ENCODE peak calls at places on chromosome 5, in five cellular contexts. One of them, this sample, is unnamed.

GRCh38 chr5:180799902-180800801 is 2.5 kb downstream of the MGAT1 start:
- DNase-seq in psoas muscle: no peak
- DNase-seq in uterus: no peak
- DNase-seq in stomach: no peak
- DNase-seq in esophagus squamous epithelium: no peak
- DNase-seq in this sample: no peak

GRCh38 chr5:87277279-87277835 is 9.7 kb downstream of the RASA1 start:
- DNase-seq in psoas muscle: no peak
- DNase-seq in stomach: no peak
- DNase-seq in esophagus squamous epithelium: no peak
- DNase-seq in uterus: no peak
- DNase-seq in this sample: no peak

GRCh38 chr5:34011521-34011920 is 3.7 kb upstream of the AMACR start:
- DNase-seq in uterus: no peak
- DNase-seq in stomach: no peak
- DNase-seq in esophagus squamous epithelium: no peak
- DNase-seq in psoas muscle: no peak
- DNase-seq in this sample: no peak

GRCh38 chr5:50441479-50441815 is 359 bp upstream of the EMB start:
- DNase-seq in esophagus squamous epithelium: no peak
- DNase-seq in uterus: no peak
- DNase-seq in stomach: no peak
- DNase-seq in psoas muscle: no peak
- DNase-seq in this sample: no peak

GRCh38 chr5:11619339-11620028 is 284.8 kb downstream of the CTNND2 start:
- DNase-seq in uterus: no peak
- DNase-seq in esophagus squamous epithelium: no peak
- DNase-seq in stomach: no peak
- DNase-seq in psoas muscle: no peak
- DNase-seq in this sample: no peak

GRCh38 chr5:107247427-107247826 is 423.3 kb downstream of the EFNA5 start:
- DNase-seq in uterus: no peak
- DNase-seq in psoas muscle: no peak
- DNase-seq in stomach: no peak
- DNase-seq in esophagus squamous epithelium: no peak
- DNase-seq in this sample: no peak

GRCh38 chr5:172093965-172094364 is 87.5 kb upstream of the FBXW11 start:
- DNase-seq in uterus: no peak
- DNase-seq in psoas muscle: no peak
- DNase-seq in stomach: no peak
- DNase-seq in esophagus squamous epithelium: no peak
- DNase-seq in this sample: peak; percentile 21

GRCh38 chr5:157252741-157253465 is 13.0 kb upstream of the CYFIP2 start:
- DNase-seq in esophagus squamous epithelium: no peak
- DNase-seq in uterus: no peak
- DNase-seq in stomach: no peak
- DNase-seq in psoas muscle: no peak
- DNase-seq in this sample: peak; percentile 47

GRCh38 chr5:92505925-92506324 is 1075.1 kb downstream of the NR2F1-AS1 start:
- DNase-seq in uterus: no peak
- DNase-seq in esophagus squamous epithelium: no peak
- DNase-seq in stomach: no peak
- DNase-seq in psoas muscle: no peak
- DNase-seq in this sample: no peak

GRCh38 chr5:109558364-109558763 is 131.4 kb upstream of the MAN2A1 start:
- DNase-seq in esophagus squamous epithelium: no peak
- DNase-seq in uterus: no peak
- DNase-seq in psoas muscle: no peak
- DNase-seq in stomach: no peak
- DNase-seq in this sample: no peak

GRCh38 chr5:166046956-166047355 is 2244.5 kb upstream of the WWC1 start:
- DNase-seq in esophagus squamous epithelium: no peak
- DNase-seq in uterus: no peak
- DNase-seq in psoas muscle: no peak
- DNase-seq in stomach: no peak
- DNase-seq in this sample: no peak

GRCh38 chr5:131521252-131521651 is 113.8 kb downstream of the RAPGEF6 start:
- DNase-seq in esophagus squamous epithelium: no peak
- DNase-seq in uterus: no peak
- DNase-seq in stomach: no peak
- DNase-seq in psoas muscle: no peak
- DNase-seq in this sample: no peak

GRCh38 chr5:34409376-34409775 is 246.8 kb upstream of the RAI14 start:
- DNase-seq in psoas muscle: no peak
- DNase-seq in esophagus squamous epithelium: no peak
- DNase-seq in stomach: no peak
- DNase-seq in uterus: no peak
- DNase-seq in this sample: no peak

GRCh38 chr5:76250463-76250862 is 152.6 kb upstream of the IQGAP2 start:
- DNase-seq in stomach: no peak
- DNase-seq in psoas muscle: no peak
- DNase-seq in esophagus squamous epithelium: no peak
- DNase-seq in uterus: no peak
- DNase-seq in this sample: no peak

GRCh38 chr5:64789457-64789856 is 20.7 kb downstream of the CWC27 start:
- DNase-seq in psoas muscle: no peak
- DNase-seq in esophagus squamous epithelium: no peak
- DNase-seq in stomach: no peak
- DNase-seq in uterus: no peak
- DNase-seq in this sample: no peak

GRCh38 chr5:64164166-64164565 is 1.5 kb upstream of the RNF180 start:
- DNase-seq in uterus: no peak
- DNase-seq in stomach: no peak
- DNase-seq in psoas muscle: no peak
- DNase-seq in esophagus squamous epithelium: no peak
- DNase-seq in this sample: no peak

GRCh38 chr5:21847300-21847699 is 1005.8 kb downstream of the CDH12 start:
- DNase-seq in uterus: no peak
- DNase-seq in stomach: no peak
- DNase-seq in psoas muscle: no peak
- DNase-seq in esophagus squamous epithelium: no peak
- DNase-seq in this sample: no peak

DNA sequence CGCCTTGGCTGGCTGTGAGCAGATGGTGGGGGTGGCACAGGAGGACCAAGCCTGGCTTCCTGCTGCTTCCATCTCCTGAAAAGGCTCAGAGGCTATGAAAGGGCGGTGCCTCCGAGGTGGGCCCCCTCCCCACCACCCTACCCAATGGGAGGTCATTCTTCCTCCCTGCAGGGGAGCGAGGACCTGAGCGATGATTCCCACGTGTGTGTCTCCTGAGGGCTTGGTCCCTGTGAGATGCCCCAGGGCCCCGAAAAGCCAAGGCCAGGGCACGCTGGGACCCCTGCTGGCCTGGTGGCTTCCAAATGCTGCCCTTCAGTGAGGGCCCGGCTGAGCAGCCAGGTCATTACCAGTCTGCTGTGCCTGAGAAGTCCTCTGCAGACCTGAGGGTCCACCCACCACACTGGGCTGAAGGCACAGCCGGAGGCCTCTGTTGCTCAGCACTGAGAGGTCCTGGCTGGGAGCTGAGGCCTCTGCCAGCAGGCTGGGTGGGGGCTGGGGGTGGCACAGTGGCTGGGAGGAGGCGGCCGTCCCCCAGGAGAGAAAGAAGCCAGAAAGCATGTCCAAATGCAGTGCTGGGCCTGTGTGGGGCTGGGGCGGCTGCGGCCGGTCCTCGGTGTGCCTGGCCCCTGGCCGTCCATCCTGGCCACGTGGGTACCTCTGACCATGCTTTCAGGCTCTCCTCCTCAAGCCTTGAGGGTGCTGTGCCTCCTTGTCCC is 14.0 kb upstream of the SLC6A19 start:
- DNase-seq in stomach: no peak
- DNase-seq in psoas muscle: peak; percentile 10
- DNase-seq in uterus: no peak
- DNase-seq in esophagus squamous epithelium: no peak
- DNase-seq in this sample: no peak
- H3K4me1 ChIP-seq in stomach: peaks cover 19% of the 10 kb centered on the region
- H3K4me1 ChIP-seq in psoas muscle: no peaks in the 10 kb centered on the region
- H3K4me1 ChIP-seq in uterus: no peaks in the 10 kb centered on the region
- H3K4me1 ChIP-seq in esophagus squamous epithelium: no peaks in the 10 kb centered on the region
- H3K4me1 ChIP-seq in this sample: no peaks in the 10 kb centered on the region

GRCh38 chr5:124737651-124738050 is 8.8 kb downstream of the ZNF608 start:
- DNase-seq in esophagus squamous epithelium: no peak
- DNase-seq in psoas muscle: no peak
- DNase-seq in uterus: no peak
- DNase-seq in stomach: no peak
- DNase-seq in this sample: no peak

GRCh38 chr5:124740991-124741583 is 5.4 kb downstream of the ZNF608 start:
- DNase-seq in uterus: no peak
- DNase-seq in psoas muscle: no peak
- DNase-seq in stomach: no peak
- DNase-seq in esophagus squamous epithelium: no peak
- DNase-seq in this sample: no peak

GRCh38 chr5:124741711-124742496 is 4.5 kb downstream of the ZNF608 start:
- DNase-seq in psoas muscle: no peak
- DNase-seq in esophagus squamous epithelium: no peak
- DNase-seq in stomach: peak; percentile 55
- DNase-seq in uterus: no peak
- DNase-seq in this sample: peak; percentile 31

GRCh38 chr5:124738751-124739559 is 7.5 kb downstream of the ZNF608 start:
- DNase-seq in psoas muscle: no peak
- DNase-seq in uterus: no peak
- DNase-seq in esophagus squamous epithelium: no peak
- DNase-seq in stomach: no peak
- DNase-seq in this sample: no peak

DNA sequence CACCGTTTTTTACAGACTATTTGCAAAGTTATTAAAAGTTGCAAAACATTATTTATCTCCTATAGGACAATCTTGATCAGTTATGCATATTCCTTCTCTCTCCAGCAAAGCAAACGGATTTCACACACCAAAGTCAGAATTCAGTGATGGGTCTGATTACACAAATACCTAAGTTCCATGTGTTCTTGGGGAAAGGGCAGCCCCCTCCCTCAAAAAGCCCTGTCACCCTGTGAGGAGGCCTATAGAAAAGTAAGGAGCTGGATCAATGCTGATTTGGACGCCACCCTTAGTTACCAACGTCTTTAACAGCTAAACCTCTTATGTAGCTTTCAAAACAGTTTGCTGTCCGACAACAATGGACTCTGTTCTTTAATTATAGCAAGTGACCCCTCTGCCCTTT is 6.4 kb downstream of the ZNF608 start:
- DNase-seq in uterus: no peak
- DNase-seq in psoas muscle: no peak
- DNase-seq in stomach: no peak
- DNase-seq in esophagus squamous epithelium: no peak
- DNase-seq in this sample: no peak
- H3K4me1 ChIP-seq in uterus: no peaks in the 10 kb centered on the region
- H3K4me1 ChIP-seq in psoas muscle: peaks cover 75% of the 10 kb centered on the region
- H3K4me1 ChIP-seq in stomach: peaks cover 91% of the 10 kb centered on the region
- H3K4me1 ChIP-seq in esophagus squamous epithelium: peaks cover 100% of the 10 kb centered on the region
- H3K4me1 ChIP-seq in this sample: peaks cover 37% of the 10 kb centered on the region

DNA sequence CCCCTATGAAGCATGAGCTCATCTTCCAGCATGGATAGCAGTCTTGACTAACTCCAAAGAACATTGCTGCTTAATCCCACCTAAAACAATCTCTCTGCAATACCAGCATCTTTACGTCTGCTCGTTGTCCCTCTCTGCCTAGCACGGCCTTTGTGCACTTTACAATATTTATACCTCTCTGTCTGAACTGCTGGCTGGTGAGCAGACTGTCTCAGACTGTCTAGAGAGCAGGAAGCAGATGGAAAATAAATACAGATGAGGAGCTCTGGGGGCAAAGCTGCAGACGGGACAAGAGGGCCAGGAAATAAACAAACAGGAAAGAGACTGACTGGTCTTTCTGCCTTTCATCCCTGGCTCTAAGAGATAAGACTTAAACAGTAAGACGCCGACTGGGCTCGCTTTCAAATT is 224.8 kb downstream of the ENC1 start:
- DNase-seq in uterus: no peak
- DNase-seq in esophagus squamous epithelium: no peak
- DNase-seq in psoas muscle: no peak
- DNase-seq in stomach: no peak
- DNase-seq in this sample: no peak
- H3K4me1 ChIP-seq in uterus: no peaks in the 10 kb centered on the region
- H3K4me1 ChIP-seq in esophagus squamous epithelium: no peaks in the 10 kb centered on the region
- H3K4me1 ChIP-seq in psoas muscle: peaks cover 15% of the 10 kb centered on the region
- H3K4me1 ChIP-seq in stomach: peaks cover 13% of the 10 kb centered on the region
- H3K4me1 ChIP-seq in this sample: peaks cover 5% of the 10 kb centered on the region

GRCh38 chr5:53554444-53554843 is 6.0 kb upstream of the NDUFS4 start:
- DNase-seq in esophagus squamous epithelium: no peak
- DNase-seq in uterus: no peak
- DNase-seq in psoas muscle: no peak
- DNase-seq in stomach: no peak
- DNase-seq in this sample: no peak
- H3K4me1 ChIP-seq in esophagus squamous epithelium: no peaks in the 10 kb centered on the region
- H3K4me1 ChIP-seq in uterus: no peaks in the 10 kb centered on the region
- H3K4me1 ChIP-seq in psoas muscle: no peaks in the 10 kb centered on the region
- H3K4me1 ChIP-seq in stomach: no peaks in the 10 kb centered on the region
- H3K4me1 ChIP-seq in this sample: no peaks in the 10 kb centered on the region

GRCh38 chr5:149489605-149490037 is 61.6 kb downstream of the CSNK1A1 start:
- DNase-seq in psoas muscle: no peak
- DNase-seq in stomach: no peak
- DNase-seq in uterus: no peak
- DNase-seq in esophagus squamous epithelium: no peak
- DNase-seq in this sample: no peak
- H3K4me1 ChIP-seq in psoas muscle: peaks cover 68% of the 10 kb centered on the region
- H3K4me1 ChIP-seq in stomach: peaks cover 54% of the 10 kb centered on the region
- H3K4me1 ChIP-seq in uterus: peaks cover 10% of the 10 kb centered on the region
- H3K4me1 ChIP-seq in esophagus squamous epithelium: peaks cover 96% of the 10 kb centered on the region
- H3K4me1 ChIP-seq in this sample: peaks cover 37% of the 10 kb centered on the region

DNA sequence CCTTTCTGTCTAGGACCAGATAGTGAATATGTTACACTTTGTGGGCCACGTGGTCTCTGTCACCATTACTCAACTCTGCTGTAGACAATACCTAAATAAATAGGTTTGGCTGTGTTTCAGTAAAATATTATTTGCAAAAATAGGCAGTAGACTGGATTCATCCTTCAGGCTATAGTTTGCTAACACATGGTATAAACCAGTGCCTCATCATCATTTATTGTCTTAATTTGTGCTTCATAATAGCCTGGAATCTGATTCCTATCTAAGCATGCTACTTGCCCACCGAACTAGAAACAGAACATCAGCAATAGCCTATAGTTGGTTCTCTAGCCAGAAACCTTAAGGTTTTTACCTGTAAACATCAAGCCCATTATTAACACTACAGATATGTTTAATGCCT is 215.6 kb downstream of the FBXL7 start:
- DNase-seq in uterus: no peak
- DNase-seq in psoas muscle: no peak
- DNase-seq in stomach: no peak
- DNase-seq in esophagus squamous epithelium: no peak
- DNase-seq in this sample: no peak
- H3K4me1 ChIP-seq in uterus: no peaks in the 10 kb centered on the region
- H3K4me1 ChIP-seq in psoas muscle: no peaks in the 10 kb centered on the region
- H3K4me1 ChIP-seq in stomach: peaks cover 14% of the 10 kb centered on the region
- H3K4me1 ChIP-seq in esophagus squamous epithelium: peaks cover 29% of the 10 kb centered on the region
- H3K4me1 ChIP-seq in this sample: no peaks in the 10 kb centered on the region

This sample was measured in upper lobe of left lung.